ENCODE peak calls at places on chromosome 20, in eight cellular contexts. S is AG10803, U is A549, N is kidney epithelial cell, Q is body of pancreas, W is Panc1, C is astrocyte, M is choroid plexus epithelial cell. I is an unnamed sample.

GRCh38 chr20:62522748-62523396 is 47.1 kb upstream of the GATA5 start:
- DNase-seq in S (no peak), U (no peak), N (no peak), Q (no peak), W (no peak), C (no peak), M (no peak), I (no peak)

GRCh38 chr20:36318166-36318565 is 12.0 kb downstream of the DLGAP4 start:
- DNase-seq in S (no peak), U (no peak), N (no peak), Q (no peak), W (no peak), C (no peak), M (no peak), I (no peak)

GRCh38 chr20:45343867-45344721 is 4.1 kb downstream of the SDC4 start:
- DNase-seq in S (peak; percentile 86), U (no peak), N (peak; percentile 74), Q (peak; percentile 89), W (peak; percentile 83), C (peak; percentile 90), M (peak; percentile 90), I (no peak)

GRCh38 chr20:18058661-18059467 is 1.1 kb upstream of the OVOL2 start:
- DNase-seq in S (no peak), U (no peak), N (no peak), Q (peak; percentile 68), W (no peak), C (no peak), M (no peak), I (no peak)

GRCh38 chr20:23995905-23996666 is 7.5 kb upstream of the GGTLC1 start:
- DNase-seq in S (peak; percentile 31), U (no peak), N (no peak), Q (peak; percentile 58), W (peak; percentile 10), C (no peak), M (peak; percentile 54), I (no peak)

GRCh38 chr20:23118144-23118543 is 32.0 kb upstream of the CD93 start:
- DNase-seq in S (no peak), U (no peak), N (no peak), Q (no peak), W (no peak), C (no peak), M (no peak), I (no peak)

GRCh38 chr20:24696396-24696795 is 227.0 kb downstream of the SYNDIG1 start:
- DNase-seq in S (no peak), U (no peak), N (no peak), Q (no peak), W (no peak), C (no peak), M (no peak), I (no peak)

GRCh38 chr20:50189681-50190250 is 864 bp upstream of the CEBPB start:
- DNase-seq in S (no peak), U (no peak), N (no peak), Q (peak; percentile 70), W (no peak), C (no peak), M (peak; percentile 51), I (no peak)

GRCh38 chr20:3777726-3778629 is 3.3 kb downstream of the SPEF1 start:
- DNase-seq in S (peak; percentile 36), U (peak; percentile 95), N (no peak), Q (peak; percentile 59), W (no peak), C (no peak), M (peak; percentile 35), I (no peak)

GRCh38 chr20:44010162-44010704 is 95.6 kb downstream of the TOX2 start:
- DNase-seq in S (no peak), U (no peak), N (no peak), Q (no peak), W (no peak), C (no peak), M (no peak), I (no peak)

GRCh38 chr20:46027245-46027853 is 1.7 kb upstream of the SLC12A5 start:
- DNase-seq in S (peak; percentile 47), U (peak; percentile 55), N (no peak), Q (peak; percentile 46), W (no peak), C (peak; percentile 36), M (peak; percentile 71), I (no peak)

GRCh38 chr20:14919473-14920157 is 582.2 kb upstream of the FLRT3 start:
- DNase-seq in S (peak; percentile 32), U (no peak), N (no peak), Q (peak; percentile 54), W (no peak), C (no peak), M (no peak), I (no peak)

GRCh38 chr20:18380908-18381529 is 85.8 kb downstream of the DZANK1 start:
- DNase-seq in S (no peak), U (no peak), N (no peak), Q (no peak), W (no peak), C (no peak), M (no peak), I (no peak)

GRCh38 chr20:54025166-54025835 is 45.1 kb downstream of the BCAS1 start:
- DNase-seq in S (peak; percentile 87), U (no peak), N (peak; percentile 66), Q (no peak), W (no peak), C (peak; percentile 89), M (no peak), I (no peak)

GRCh38 chr20:44471481-44471882 is 4.2 kb upstream of the TTPAL start:
- DNase-seq in S (peak; percentile 86), U (no peak), N (no peak), Q (no peak), W (no peak), C (no peak), M (peak; percentile 78), I (no peak)

GRCh38 chr20:47543006-47543431 is 41.3 kb downstream of the NCOA3 start:
- DNase-seq in S (peak; percentile 26), U (no peak), N (no peak), Q (no peak), W (no peak), C (peak; percentile 59), M (peak; percentile 45), I (no peak)

GRCh38 chr20:21360686-21361085 is 36.6 kb downstream of the NKX2-4 start:
- DNase-seq in S (no peak), U (no peak), N (no peak), Q (no peak), W (no peak), C (peak; percentile 33), M (peak; percentile 27), I (no peak)

GRCh38 chr20:12653642-12654041 is 355.1 kb upstream of the SPTLC3 start:
- DNase-seq in S (no peak), U (no peak), N (no peak), Q (no peak), W (no peak), C (no peak), M (no peak), I (no peak)

GRCh38 chr20:12644481-12644880 is 364.3 kb upstream of the SPTLC3 start:
- DNase-seq in S (no peak), U (no peak), N (no peak), Q (no peak), W (no peak), C (no peak), M (no peak), I (no peak)

DNA sequence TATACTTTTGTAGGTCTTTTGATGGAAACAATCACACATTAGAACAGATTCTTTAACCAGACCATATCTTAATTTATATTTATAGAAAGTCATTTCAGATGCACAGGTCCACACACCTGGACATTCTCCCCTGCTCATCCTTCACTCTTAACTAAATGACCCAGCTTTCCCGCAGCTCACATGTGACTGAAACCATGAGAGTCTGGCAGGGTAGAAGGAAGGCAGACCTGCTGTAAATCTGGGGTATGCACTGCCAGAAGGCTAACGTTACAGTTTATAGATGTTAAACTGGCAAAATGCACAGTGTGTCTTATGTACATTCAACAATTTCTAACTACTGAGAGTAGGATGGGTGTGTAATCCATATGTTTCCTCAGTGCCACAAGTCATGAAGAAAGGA is 359.5 kb upstream of the SPTLC3 start:
- DNase-seq in S (no peak), U (no peak), N (no peak), Q (no peak), W (no peak), C (no peak), M (no peak), I (no peak)
- H3K4me3 ChIP-seq in S (no peak overlapping the region), U (no peak overlapping the region), N (no peak overlapping the region), Q (no peak overlapping the region), W (no peak overlapping the region), C (no peak overlapping the region), M (no peak overlapping the region), I (no peak overlapping the region)

DNA sequence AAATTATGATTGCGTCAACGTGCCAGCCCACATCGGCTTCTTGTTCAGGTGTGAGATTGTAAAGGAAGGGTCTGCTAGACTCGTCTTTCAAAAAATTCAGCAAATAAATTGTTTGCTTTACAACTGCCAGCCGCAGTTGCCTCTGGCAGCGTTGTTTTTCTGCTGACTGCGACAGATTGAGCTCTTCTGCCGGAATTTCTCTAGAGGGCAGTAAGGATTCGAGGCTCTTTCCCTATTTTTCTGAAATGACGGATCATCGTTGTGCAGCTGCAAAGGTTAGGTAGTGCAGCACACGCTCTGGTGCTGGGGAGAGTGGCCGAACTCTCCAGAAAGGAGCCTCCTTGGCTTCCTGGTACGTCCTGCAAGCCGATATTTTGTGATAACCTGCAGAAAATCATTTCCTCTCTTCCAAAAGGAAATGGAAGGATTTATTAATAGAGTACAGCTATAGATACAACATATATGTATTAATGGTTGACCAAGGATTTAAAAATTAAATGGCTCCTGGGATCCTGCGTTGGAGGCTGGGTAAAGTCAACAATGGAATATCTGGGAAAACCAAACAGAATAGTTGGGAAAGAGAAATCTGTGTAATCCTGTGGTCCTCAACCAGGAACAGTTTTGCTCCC is 121.9 kb upstream of the ZFP64 start:
- DNase-seq in S (peak; percentile 64), U (peak; percentile 23), N (peak; percentile 2), Q (peak; percentile 19), W (peak; percentile 20), C (peak; percentile 38), M (peak; percentile 59), I (no peak)
- TF ChIP-seq CTCF in S (peak; percentile 80), U (peak; percentile 39), N (peak; percentile 61), Q (peak; percentile 22), W (peak; percentile 82), C (peak; percentile 36), M (peak; percentile 67), I (peak; percentile 36)

DNA sequence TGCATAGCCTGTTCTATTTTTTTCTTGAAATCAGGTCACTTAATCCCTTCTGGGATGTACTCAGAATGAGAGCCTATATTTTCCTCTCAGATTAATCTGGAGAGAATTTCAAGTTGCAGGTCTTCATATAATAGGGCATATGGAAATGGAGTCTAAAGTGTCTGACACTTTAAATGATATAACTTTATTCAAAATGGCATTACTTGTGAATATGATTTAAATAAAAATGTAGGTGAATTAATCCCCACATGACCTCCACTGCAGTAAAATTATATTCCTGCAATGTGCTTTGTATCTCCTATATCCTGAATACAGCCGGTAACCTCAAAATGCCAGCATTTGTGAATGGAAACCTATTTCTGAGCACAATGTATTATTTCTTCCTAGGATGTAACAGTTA is 172.5 kb upstream of the BTBD3 start:
- DNase-seq in S (no peak), U (no peak), N (no peak), Q (no peak), W (no peak), C (no peak), M (no peak), I (no peak)
- H3K4me3 ChIP-seq in S (no peak overlapping the region), U (no peak overlapping the region), N (no peak overlapping the region), Q (no peak overlapping the region), W (no peak overlapping the region), C (no peak overlapping the region), M (no peak overlapping the region), I (no peak overlapping the region)

DNA sequence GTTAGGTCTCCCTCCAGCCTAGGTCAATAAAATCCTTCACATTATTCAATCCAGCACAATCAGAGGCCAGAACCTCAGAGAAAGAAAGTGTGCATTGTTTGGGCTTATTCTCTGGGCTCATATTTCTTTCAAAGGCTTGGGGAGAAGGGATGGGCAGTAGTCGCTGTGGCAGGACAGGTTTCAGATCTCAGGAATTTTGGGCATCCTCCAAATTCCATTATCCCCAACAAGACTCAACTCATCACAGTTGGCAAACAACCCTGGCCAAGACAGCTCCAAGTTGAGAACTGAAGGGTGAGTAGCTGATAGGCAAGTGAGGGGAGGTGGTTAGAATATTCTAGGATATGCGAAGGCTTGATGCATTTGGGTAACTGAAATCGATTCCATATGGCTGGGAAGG is 27.2 kb upstream of the CHD6 start:
- DNase-seq in S (peak; percentile 5), U (no peak), N (no peak), Q (no peak), W (no peak), C (no peak), M (no peak), I (no peak)
- TF ChIP-seq CTCF in S (no peak), U (no peak), N (no peak), Q (no peak), W (no peak), C (no peak), M (no peak), I (no peak)